ENCODE peak calls at places on chromosomes 16 and 17, in seven cellular contexts. W is activated T-cell treated with anti-CD3 and anti-CD28 coated beads, Interleukin-2, amount 50 U/mL, for 72 hours; H is GM12865; S is NCI-H2081; Z is midbrain; P is stimulated activated CD4-positive, alpha-beta T cell treated with anti-CD3 and anti-CD28 coated beads, Interleukin-1b, Interleukin-23, amount 100 ng/mL, for 24 hours; E is H1. Y is an unnamed sample.

GRCh38 chr16:2425008-2425518 is 4.2 kb upstream of the CCNF start:
- DNase-seq in Z (peak; percentile 2), E (no peak), W (no peak), P (no peak), S (no peak), H (no peak), Y (no peak)

GRCh38 chr17:81057079-81057730 is 22.3 kb downstream of the BAIAP2 start:
- DNase-seq in W (no peak), S (no peak), P (no peak), Z (peak; percentile 60), H (no peak), E (no peak), Y (peak; percentile 51)

GRCh38 chr16:11312718-11313492 is 31.8 kb upstream of the PRM1 start:
- DNase-seq in Z (no peak), P (no peak), H (no peak), W (no peak), E (no peak), S (no peak), Y (peak; percentile 72)

GRCh38 chr17:47735536-47736011 is 2.5 kb downstream of the TBX21 start:
- DNase-seq in P (no peak), S (no peak), W (no peak), H (peak; percentile 80), E (no peak), Z (no peak), Y (no peak)

GRCh38 chr16:56370185-56370584 is 55.2 kb downstream of the AMFR start:
- DNase-seq in S (no peak), H (no peak), W (no peak), E (no peak), P (no peak), Z (no peak), Y (no peak)

GRCh38 chr17:957856-958421 is 21.6 kb downstream of the NXN start:
- DNase-seq in E (no peak), P (no peak), H (no peak), W (no peak), S (no peak), Z (no peak), Y (no peak)

GRCh38 chr17:1750628-1751027 is 8.0 kb downstream of the SERPINF2 start:
- DNase-seq in Z (no peak), P (no peak), S (no peak), H (no peak), E (no peak), W (no peak), Y (no peak)

GRCh38 chr16:29290631-29291247 is 115.8 kb downstream of the NPIPB11 start:
- DNase-seq in H (peak; percentile 79), Z (no peak), W (peak; percentile 79), E (peak; percentile 69), P (peak; percentile 2), S (no peak), Y (peak; percentile 79)

GRCh38 chr16:84266451-84266850 is 26.6 kb upstream of the KCNG4 start:
- DNase-seq in P (no peak), Z (peak; percentile 81), S (no peak), E (peak; percentile 68), H (peak; percentile 63), W (peak; percentile 20), Y (peak; percentile 73)

GRCh38 chr16:8885674-8886592 is 3.8 kb downstream of the LITAFD start:
- DNase-seq in P (no peak), H (no peak), Z (no peak), W (no peak), S (no peak), E (no peak), Y (peak; percentile 27)

GRCh38 chr16:56355221-56355620 is 70.1 kb downstream of the AMFR start:
- DNase-seq in Z (no peak), E (no peak), P (no peak), S (no peak), H (no peak), W (no peak), Y (no peak)

GRCh38 chr16:8548166-8548565 is 42.1 kb downstream of the TMEM114 start:
- DNase-seq in P (no peak), S (no peak), Z (no peak), H (no peak), W (no peak), E (no peak), Y (no peak)

GRCh38 chr17:49664706-49665211 is 13.1 kb downstream of the SPOP start:
- DNase-seq in E (no peak), P (no peak), Z (no peak), W (no peak), H (no peak), S (no peak), Y (no peak)

GRCh38 chr16:1810106-1810505 is 16.5 kb downstream of the HAGH start:
- DNase-seq in S (no peak), W (no peak), Z (no peak), P (no peak), E (no peak), H (no peak), Y (no peak)

GRCh38 chr17:4625181-4625601 is 16.3 kb downstream of the ALOX15 start:
- DNase-seq in W (no peak), P (no peak), H (no peak), Z (no peak), S (no peak), E (no peak), Y (no peak)

Y was measured in SW480.